ENCODE peak calls at places on chromosomes 4 and X, in seven cellular contexts. O is ascending aorta, T is right lobe of liver, H is H1, Y is uterus, C is upper lobe of left lung, B is cardiac muscle cell. G is an unnamed sample.

GRCh38 chrX:104098919-104099318 is 13.4 kb upstream of the ZCCHC18 start:
- DNase-seq in C (no peak), T (no peak), B (no peak), H (no peak), O (no peak), Y (no peak), G (no peak)

GRCh38 chr4:183540498-183540953 is 35.7 kb downstream of the ING2 start:
- DNase-seq in T (no peak), C (no peak), H (no peak), B (no peak), O (no peak), Y (no peak), G (no peak)

GRCh38 chr4:122827899-122828601 is 1.4 kb downstream of the FGF2 start:
- DNase-seq in Y (peak; percentile 72), H (peak; percentile 70), B (peak; percentile 77), T (no peak), C (no peak), O (peak; percentile 69), G (no peak)

GRCh38 chr4:38144029-38144428 is 183.8 kb downstream of the PTTG2 start:
- DNase-seq in C (no peak), T (no peak), Y (no peak), O (no peak), H (no peak), B (no peak), G (no peak)

GRCh38 chr4:22099896-22100295 is 151.3 kb upstream of the KCNIP4 start:
- DNase-seq in C (no peak), H (no peak), T (no peak), O (no peak), B (peak; percentile 12), Y (no peak), G (no peak)

GRCh38 chr4:848803-849477 is 23.0 kb upstream of the CPLX1 start:
- DNase-seq in Y (no peak), B (no peak), C (peak; percentile 60), T (peak; percentile 8), O (no peak), H (no peak), G (no peak)

GRCh38 chr4:17646693-17647092 is 32.3 kb downstream of the MED28 start:
- DNase-seq in B (no peak), C (no peak), Y (no peak), O (no peak), T (no peak), H (no peak), G (no peak)

GRCh38 chr4:81504685-81505598 is 33.2 kb upstream of the RASGEF1B start:
- DNase-seq in O (peak; percentile 80), C (no peak), Y (peak; percentile 65), T (peak; percentile 73), H (no peak), B (peak; percentile 36), G (no peak)

DNA sequence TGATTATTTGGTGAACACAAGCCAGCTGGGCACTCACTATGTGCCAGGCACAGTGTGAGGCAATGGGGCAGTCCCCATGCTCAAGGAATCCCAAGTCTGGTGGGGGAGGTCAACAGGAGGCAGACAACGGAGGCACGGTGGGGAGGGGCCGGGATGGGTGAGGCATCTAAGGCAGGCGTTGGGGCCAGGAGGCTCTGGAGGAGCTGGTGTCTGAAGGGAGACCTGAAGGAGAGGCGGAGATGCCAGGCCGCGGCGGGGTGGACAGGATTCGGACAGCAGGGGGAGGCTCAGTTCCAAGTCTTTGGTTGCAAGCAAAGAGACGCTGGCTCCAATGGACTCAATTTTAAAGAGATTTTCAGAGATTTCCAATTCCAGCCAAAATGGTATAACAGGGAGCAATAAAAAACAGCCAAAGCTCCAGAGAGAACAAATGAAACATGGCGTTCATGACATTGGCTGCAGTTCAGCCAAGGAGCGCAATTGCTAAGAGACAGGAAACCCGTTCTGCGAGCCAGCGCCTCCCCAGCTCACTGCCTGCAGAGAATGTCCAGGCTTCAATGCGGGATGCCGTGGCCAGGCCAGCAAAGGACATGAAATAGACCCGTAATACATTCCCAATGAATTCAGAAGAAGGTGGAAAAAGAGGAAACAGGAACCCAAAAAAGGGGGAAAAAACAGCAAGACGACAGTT is 105.2 kb upstream of the LRPAP1 start:
- DNase-seq in H (no peak), O (no peak), Y (peak; percentile 92), T (no peak), B (no peak), C (peak; percentile 33), G (no peak)
- H3K27ac ChIP-seq in H (no peak overlapping the region), O (no peak overlapping the region), Y (peak overlapping the region; percentile 85), T (no peak overlapping the region), B (no peak overlapping the region), C (no peak overlapping the region), G (no peak overlapping the region)

GRCh38 chr4:154958121-154958520 is 177.0 kb downstream of the RBM46 start:
- DNase-seq in Y (no peak), C (no peak), H (no peak), T (no peak), O (no peak), B (no peak), G (no peak)
- TF ChIP-seq CTCF in Y (no peak), C (no peak), H (no peak), T (no peak), O (no peak), B (no peak), G (no peak)

DNA sequence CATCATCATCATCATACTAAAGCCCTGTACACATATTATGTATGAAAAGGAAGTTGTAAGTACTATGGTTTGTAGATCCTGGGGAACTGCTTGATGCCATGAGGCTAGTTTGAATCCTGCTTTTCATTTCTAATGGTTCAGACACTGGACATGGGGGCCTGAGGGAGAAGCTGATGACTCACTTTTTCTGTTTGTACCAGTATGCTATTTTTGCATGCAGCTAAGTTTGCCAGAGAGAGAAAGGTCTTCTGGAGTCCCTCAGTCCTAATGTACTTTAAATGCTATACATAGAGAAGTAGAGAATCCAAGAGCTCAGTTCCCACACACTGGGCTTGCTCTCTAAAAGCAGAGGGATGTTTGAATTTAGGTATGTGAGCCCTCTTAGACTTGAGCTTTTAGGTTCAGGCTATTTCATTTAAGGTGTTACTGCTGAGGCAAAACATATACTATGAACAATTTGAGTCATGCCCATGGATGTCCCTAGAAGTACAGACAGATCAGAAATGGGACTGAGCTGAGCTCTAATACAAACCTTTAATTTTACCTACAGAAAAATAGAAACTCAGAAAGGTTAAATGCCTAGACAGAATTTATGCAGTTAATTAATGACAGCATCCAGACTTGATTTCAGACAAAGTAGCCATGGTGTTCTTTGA is 17.6 kb upstream of the HS3ST1 start:
- DNase-seq in O (no peak), T (no peak), B (peak; percentile 47), Y (no peak), H (no peak), C (no peak), G (no peak)
- H3K27ac ChIP-seq in O (peak overlapping the region; percentile 39), T (no peak overlapping the region), B (no peak overlapping the region), Y (peak overlapping the region; percentile 34), H (no peak overlapping the region), C (no peak overlapping the region), G (no peak overlapping the region)

DNA sequence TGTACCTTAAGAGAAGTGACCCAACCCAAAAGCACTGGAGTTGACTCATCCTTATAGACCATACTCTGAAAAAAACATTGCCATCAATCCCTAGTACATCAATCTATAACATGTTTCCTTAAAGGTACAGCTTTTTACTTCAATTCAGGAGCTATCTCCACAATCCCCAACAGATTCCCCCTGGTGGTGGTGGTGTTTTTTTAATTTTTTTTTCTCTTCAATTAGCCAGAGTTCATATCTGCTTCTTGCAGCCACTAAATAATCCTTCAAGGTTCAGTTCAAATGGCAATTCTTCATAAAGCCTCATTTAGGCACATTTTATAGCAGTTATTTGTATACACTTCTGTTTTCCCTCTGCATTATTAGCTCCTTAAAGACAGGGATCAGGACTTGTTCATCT is 60.7 kb upstream of the KDR start:
- DNase-seq in Y (no peak), B (no peak), C (no peak), O (no peak), T (no peak), H (no peak), G (no peak)
- TF ChIP-seq CTCF in Y (no peak), B (peak; percentile 27), C (no peak), O (no peak), T (no peak), H (no peak), G (no peak)

DNA sequence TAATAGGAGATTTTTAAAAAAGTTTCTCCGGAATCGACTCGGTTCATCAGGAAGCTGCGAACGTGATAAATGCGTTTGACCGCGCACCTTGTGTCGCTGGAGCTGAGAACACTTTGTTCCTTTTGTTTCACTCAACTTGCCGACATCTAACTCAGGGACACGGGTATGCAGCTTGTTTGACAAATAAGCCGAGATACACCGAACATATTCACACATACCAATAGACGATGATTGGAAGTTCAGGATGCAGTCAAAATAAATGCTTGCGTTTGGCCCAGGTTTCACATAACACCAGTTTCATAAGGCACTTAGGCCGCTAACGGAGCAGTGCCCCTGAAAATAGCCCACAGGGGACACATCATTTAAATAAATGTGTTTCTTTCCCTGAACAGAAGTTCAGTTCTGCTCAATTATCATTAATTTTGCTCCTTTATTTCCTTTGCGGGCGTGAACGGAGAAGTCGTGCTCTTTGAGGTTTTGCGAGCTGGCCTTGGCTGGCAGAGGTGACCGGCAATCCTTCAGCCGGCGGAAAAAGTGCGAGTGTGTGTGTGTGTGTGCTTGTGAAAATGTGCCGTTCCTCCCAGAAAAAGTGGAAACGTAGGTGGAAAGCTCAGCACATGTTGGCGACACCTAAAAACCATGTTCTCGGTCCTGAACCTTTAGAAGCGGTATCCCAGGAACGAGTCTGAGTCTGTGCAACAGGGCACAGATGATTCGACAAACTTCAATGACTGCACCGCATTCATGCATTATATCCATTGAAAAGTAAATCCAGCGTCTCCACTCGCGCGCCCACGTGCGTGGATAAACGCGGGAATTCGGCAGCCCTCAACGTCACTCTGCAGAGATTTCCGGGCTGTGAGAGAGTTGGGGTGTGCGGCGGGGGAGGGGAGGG is 680 bp upstream of the SHISA3 start:
- DNase-seq in C (no peak), B (peak; percentile 45), H (no peak), T (no peak), Y (no peak), O (no peak), G (no peak)
- H3K27ac ChIP-seq in C (no peak overlapping the region), B (no peak overlapping the region), H (no peak overlapping the region), T (no peak overlapping the region), Y (no peak overlapping the region), O (no peak overlapping the region), G (no peak overlapping the region)

GRCh38 chrX:42087960-42088359 is 164.6 kb upstream of the CASK start:
- DNase-seq in O (no peak), C (no peak), B (no peak), H (no peak), T (no peak), Y (no peak), G (no peak)
- TF ChIP-seq CTCF in O (no peak), C (no peak), B (no peak), H (no peak), T (no peak), Y (no peak), G (no peak)

G was measured in dorsolateral prefrontal cortex.